ENCODE peak calls at places on chromosomes 13 and 19, in ten cellular contexts. R is fibroblast of the conjunctiva, K is mesenchymal stem cell, T is astrocyte of the spinal cord, S is GM10248, N is cardiac muscle cell, F is mammary epithelial cell, A is C1 segment of cervical spinal cord, O is cardiac fibroblast, G is naive B cell. P is an unnamed sample.

GRCh38 chr19:5954293-5954692 is 23.6 kb downstream of the RANBP3 start:
- DNase-seq in O (peak), K (peak), T (no peak), A (no peak), N (no peak), R (no peak), S (no peak), F (no peak), G (no peak), P (no peak)

GRCh38 chr19:45154064-45154827 is 6.5 kb downstream of the NKPD1 start:
- DNase-seq in K (peak), G (no peak), O (peak), A (no peak), R (peak), F (peak), T (peak), N (peak), S (no peak), P (no peak)

GRCh38 chr13:51920267-51920666 is 58.5 kb downstream of the CCDC70 start:
- DNase-seq in A (no peak), T (no peak), K (no peak), R (no peak), G (no peak), O (no peak), S (no peak), F (no peak), N (no peak), P (no peak)

GRCh38 chr13:41284512-41285288 is 21.3 kb upstream of the MTRF1 start:
- DNase-seq in G (no peak), S (no peak), N (peak), A (no peak), K (no peak), T (peak), R (peak), O (peak), F (peak), P (no peak)

GRCh38 chr19:45171211-45171623 is 6.8 kb downstream of the TRAPPC6A start:
- DNase-seq in N (peak), K (no peak), T (no peak), G (no peak), S (no peak), F (no peak), A (no peak), R (no peak), O (peak), P (no peak)

GRCh38 chr19:45769821-45770191 is 754 bp upstream of the SIX5 start:
- DNase-seq in N (no peak), R (no peak), A (no peak), T (no peak), O (peak), S (no peak), K (peak), G (no peak), F (peak), P (no peak)

GRCh38 chr13:27952931-27953670 is 16.0 kb downstream of the CDX2 start:
- DNase-seq in N (no peak), K (no peak), R (no peak), F (no peak), S (peak), T (no peak), A (no peak), O (no peak), G (no peak), P (no peak)

GRCh38 chr13:86383561-86383960 is 584.3 kb upstream of the SLITRK6 start:
- DNase-seq in S (no peak), T (no peak), G (no peak), R (no peak), N (no peak), F (no peak), A (no peak), O (no peak), K (no peak), P (no peak)

GRCh38 chr13:40613192-40613818 is 53.1 kb downstream of the FOXO1 start:
- DNase-seq in G (peak), R (no peak), O (no peak), S (peak), F (no peak), A (no peak), T (no peak), K (no peak), N (no peak), P (no peak)

GRCh38 chr13:46962286-46962941 is 65.6 kb upstream of the HTR2A start:
- DNase-seq in G (peak), F (peak), N (peak), T (peak), K (peak), S (peak), R (no peak), A (no peak), O (peak), P (no peak)

GRCh38 chr13:94854688-94855087 is 142.3 kb upstream of the SOX21 start:
- DNase-seq in K (peak), O (no peak), A (no peak), S (no peak), T (no peak), N (no peak), R (no peak), F (no peak), G (no peak), P (no peak)

GRCh38 chr19:23996549-23996948 is 81.9 kb downstream of the ZNF726 start:
- DNase-seq in A (no peak), F (no peak), N (no peak), R (no peak), T (no peak), O (peak), K (no peak), G (no peak), S (no peak), P (no peak)

GRCh38 chr13:102881819-102882686 is 36.2 kb downstream of the ERCC5 start:
- DNase-seq in A (no peak), N (no peak), G (no peak), S (no peak), O (no peak), T (no peak), R (no peak), K (no peak), F (no peak), P (no peak)

GRCh38 chr19:53196777-53197396 is 3.7 kb upstream of the ZNF665 start:
- DNase-seq in A (peak), F (peak), K (peak), N (peak), R (peak), S (peak), T (peak), O (peak), G (peak), P (peak)

GRCh38 chr13:27808866-27809546 is 16.7 kb downstream of the GSX1 start:
- DNase-seq in G (no peak), R (no peak), S (no peak), N (no peak), O (no peak), T (no peak), K (no peak), A (no peak), F (peak), P (no peak)

GRCh38 chr13:100662470-100663211 is 12.0 kb downstream of the TMTC4 start:
- DNase-seq in A (no peak), O (no peak), F (no peak), T (no peak), N (no peak), G (no peak), K (no peak), S (no peak), R (no peak), P (no peak)

GRCh38 chr13:107873908-107874307 is 341.4 kb downstream of the LIG4 start:
- DNase-seq in S (no peak), K (no peak), A (no peak), O (no peak), T (no peak), F (no peak), R (no peak), N (peak), G (no peak), P (no peak)